ENCODE peak calls at places on chromosome 11, in eight cellular contexts. F is fibroblast of the aortic adventitia; R is A549; J is lung; Z is body of pancreas; K is CD8-positive, alpha-beta T cell; I is dorsolateral prefrontal cortex; L is fibroblast of lung. U is an unnamed sample.

GRCh38 chr11:129280027-129280811 is 88.1 kb upstream of the ARHGAP32 start:
- DNase-seq in F (peak), R (no peak), J (no peak), Z (no peak), K (no peak), I (no peak), L (peak), U (no peak)

GRCh38 chr11:69297926-69298777 is 4.2 kb downstream of the MYEOV start:
- DNase-seq in F (peak), R (peak), J (peak), Z (peak), K (no peak), I (peak), L (peak), U (peak)

GRCh38 chr11:112498701-112499100 is 238.0 kb upstream of the PLET1 start:
- DNase-seq in F (no peak), R (no peak), J (no peak), Z (no peak), K (no peak), I (no peak), L (no peak), U (no peak)

GRCh38 chr11:119352857-119353260 is 6.4 kb upstream of the MFRP start:
- DNase-seq in F (peak), R (no peak), J (no peak), Z (peak), K (no peak), I (no peak), L (peak), U (no peak)

GRCh38 chr11:117232911-117233409 is 489 bp downstream of the RNF214 start:
- DNase-seq in F (no peak), R (no peak), J (no peak), Z (peak), K (no peak), I (no peak), L (no peak), U (no peak)

GRCh38 chr11:15968461-15969130 is 387.8 kb downstream of the SOX6 start:
- DNase-seq in F (no peak), R (no peak), J (no peak), Z (no peak), K (no peak), I (no peak), L (no peak), U (no peak)

GRCh38 chr11:92482502-92482901 is 257.9 kb downstream of the FAT3 start:
- DNase-seq in F (no peak), R (no peak), J (no peak), Z (no peak), K (no peak), I (no peak), L (no peak), U (no peak)

GRCh38 chr11:35138949-35139881 is at the start of gene CD44:
- DNase-seq in F (peak), R (peak), J (peak), Z (peak), K (peak), I (peak), L (peak), U (peak)

GRCh38 chr11:74557526-74557925 is 34.9 kb upstream of the POLD3 start:
- DNase-seq in F (no peak), R (no peak), J (no peak), Z (no peak), K (no peak), I (no peak), L (no peak), U (no peak)

GRCh38 chr11:23991140-23991539 is 505.7 kb upstream of the LUZP2 start:
- DNase-seq in F (peak), R (no peak), J (no peak), Z (no peak), K (no peak), I (no peak), L (peak), U (peak)
- TF ChIP-seq CTCF in F (no peak), R (no peak), J (no peak), Z (no peak), K (no peak), I (no peak), L (no peak), U (no peak)

GRCh38 chr11:6646631-6647281 is 8.9 kb downstream of the DCHS1 start:
- DNase-seq in F (peak), R (no peak), J (no peak), Z (no peak), K (peak), I (no peak), L (no peak), U (no peak)
- H3K4me3 ChIP-seq in F (peak), R (no peak), J (no peak), Z (no peak), K (peak), I (no peak), L (no peak), U (no peak)

DNA sequence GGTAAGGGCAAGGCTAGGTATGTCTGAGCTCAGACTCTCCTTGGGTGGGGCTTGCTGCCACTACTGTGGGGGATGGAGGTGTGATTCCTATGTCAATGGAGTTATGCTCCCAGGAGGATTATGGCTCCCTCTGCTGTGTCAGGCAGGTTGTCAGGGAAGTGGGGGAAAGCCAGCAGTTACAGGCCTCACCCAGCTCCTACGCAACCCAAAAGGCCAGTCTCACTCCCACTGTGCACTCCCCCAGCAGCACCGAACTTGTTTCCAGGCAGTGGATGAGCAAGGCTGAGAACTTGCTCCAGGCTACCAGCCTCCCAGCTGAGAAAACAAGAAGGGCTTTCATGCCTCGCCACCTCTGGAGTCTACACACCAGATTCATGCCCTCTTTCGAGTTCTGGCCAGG is 18.2 kb downstream of the C11orf91 start:
- DNase-seq in F (no peak), R (no peak), J (no peak), Z (no peak), K (no peak), I (no peak), L (no peak), U (no peak)
- TF ChIP-seq CTCF in F (no peak), R (no peak), J (no peak), Z (no peak), K (no peak), I (no peak), L (no peak), U (peak)

GRCh38 chr11:61104963-61105362 is 2.7 kb downstream of the CD5 start:
- DNase-seq in F (no peak), R (no peak), J (no peak), Z (no peak), K (no peak), I (no peak), L (no peak), U (no peak)

GRCh38 chr11:61103851-61104423 is 1.6 kb downstream of the CD5 start:
- DNase-seq in F (no peak), R (no peak), J (no peak), Z (no peak), K (no peak), I (no peak), L (no peak), U (no peak)

GRCh38 chr11:61107888-61108287 is 5.6 kb downstream of the CD5 start:
- DNase-seq in F (no peak), R (no peak), J (no peak), Z (no peak), K (no peak), I (no peak), L (no peak), U (no peak)

GRCh38 chr11:61106906-61107470 is 4.7 kb downstream of the CD5 start:
- DNase-seq in F (no peak), R (no peak), J (no peak), Z (no peak), K (no peak), I (no peak), L (no peak), U (no peak)

DNA sequence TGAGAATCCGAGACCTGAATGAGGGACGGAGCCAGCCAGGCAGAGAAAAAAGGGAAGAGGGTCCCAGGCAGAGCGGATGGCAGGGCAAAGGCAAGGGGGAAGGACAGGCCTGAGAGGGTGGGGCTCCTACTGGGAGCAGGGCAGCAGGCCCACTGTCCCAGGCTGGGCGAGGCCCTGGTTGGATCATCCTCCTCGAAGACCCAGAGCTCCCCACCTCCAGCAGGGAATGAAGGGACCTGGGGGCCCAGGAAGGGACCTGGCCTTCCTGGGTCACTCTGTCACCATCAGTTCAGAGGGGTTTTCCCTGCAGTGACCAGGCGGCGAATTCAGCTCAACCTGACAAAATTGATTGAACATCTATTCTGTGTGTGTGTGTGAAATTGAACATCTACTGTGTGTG is 4.0 kb downstream of the CD5 start:
- DNase-seq in F (no peak), R (no peak), J (no peak), Z (no peak), K (no peak), I (no peak), L (no peak), U (no peak)
- H3K4me3 ChIP-seq in F (no peak), R (no peak), J (no peak), Z (no peak), K (no peak), I (no peak), L (no peak), U (no peak)